ENCODE peak calls at places on chromosomes 16 and 17, in ten cellular contexts. J is body of pancreas, V is uterus, A is kidney, B is GM06990, E is sigmoid colon, U is fibroblast of lung, I is K562, R is neural progenitor cell, T is GM12864. O is an unnamed sample.

GRCh38 chr16:87324411-87325275 is 7.5 kb upstream of the C16orf95 start:
- DNase-seq in J (peak; percentile 39), V (peak; percentile 33), A (peak; percentile 72), B (no peak), E (no peak), U (peak; percentile 28), I (peak; percentile 79), R (peak; percentile 84), T (no peak), O (no peak)

GRCh38 chr16:75105306-75106061 is 11.1 kb downstream of the LDHD start:
- DNase-seq in J (no peak), V (no peak), A (peak; percentile 84), B (no peak), E (peak; percentile 97), U (peak; percentile 83), I (no peak), R (no peak), T (no peak), O (no peak)

GRCh38 chr17:57305918-57306317 is 49.6 kb downstream of the MSI2 start:
- DNase-seq in J (no peak), V (no peak), A (no peak), B (no peak), E (no peak), U (no peak), I (no peak), R (no peak), T (no peak), O (no peak)

GRCh38 chr16:8716592-8716991 is 42.2 kb downstream of the ABAT start:
- DNase-seq in J (no peak), V (no peak), A (no peak), B (no peak), E (no peak), U (peak; percentile 1), I (no peak), R (no peak), T (no peak), O (no peak)

GRCh38 chr17:6558932-6559752 is 2.8 kb upstream of the PITPNM3 start:
- DNase-seq in J (no peak), V (no peak), A (no peak), B (no peak), E (no peak), U (peak; percentile 12), I (no peak), R (no peak), T (no peak), O (no peak)

GRCh38 chr16:73216932-73217331 is 169.0 kb upstream of the ZFHX3 start:
- DNase-seq in J (no peak), V (no peak), A (no peak), B (no peak), E (no peak), U (no peak), I (no peak), R (no peak), T (no peak), O (no peak)

GRCh38 chr16:81901483-81901882 is 109.8 kb downstream of the SDR42E1 start:
- DNase-seq in J (no peak), V (no peak), A (no peak), B (no peak), E (peak; percentile 59), U (peak; percentile 54), I (no peak), R (no peak), T (no peak), O (peak; percentile 34)

GRCh38 chr16:1309888-1310831 is 724 bp downstream of the UBE2I start:
- DNase-seq in J (peak; percentile 45), V (peak; percentile 74), A (no peak), B (peak; percentile 68), E (peak; percentile 89), U (peak; percentile 47), I (peak; percentile 70), R (no peak), T (no peak), O (no peak)

GRCh38 chr16:66588981-66589713 is 9.9 kb downstream of the CMTM2 start:
- DNase-seq in J (no peak), V (no peak), A (no peak), B (peak; percentile 56), E (peak; percentile 71), U (peak; percentile 40), I (peak; percentile 78), R (peak; percentile 50), T (no peak), O (no peak)

GRCh38 chr16:78894872-78895271 is 705.7 kb downstream of the MAF start:
- DNase-seq in J (peak; percentile 14), V (no peak), A (no peak), B (no peak), E (no peak), U (no peak), I (no peak), R (no peak), T (no peak), O (no peak)

GRCh38 chr17:78532922-78533640 is 44.1 kb downstream of the DNAH17 start:
- DNase-seq in J (no peak), V (no peak), A (peak; percentile 39), B (no peak), E (no peak), U (peak; percentile 7), I (no peak), R (no peak), T (no peak), O (no peak)

GRCh38 chr16:720507-720989 is 398 bp upstream of the ANTKMT start:
- DNase-seq in J (no peak), V (peak; percentile 58), A (no peak), B (peak; percentile 76), E (peak; percentile 83), U (peak; percentile 59), I (peak; percentile 62), R (peak; percentile 81), T (no peak), O (no peak)

GRCh38 chr16:89828199-89828869 is at the start of gene SPIRE2:
- DNase-seq in J (peak; percentile 79), V (peak; percentile 70), A (peak; percentile 91), B (peak; percentile 61), E (peak; percentile 80), U (peak; percentile 64), I (peak; percentile 90), R (peak; percentile 96), T (no peak), O (no peak)
- H3K4me3 ChIP-seq in J (peak within 1 kb of the TSS; percentile 45), V (peak within 1 kb of the TSS; percentile 43), A (peak within 1 kb of the TSS; percentile 48), B (no peak within 1 kb of the TSS), E (peak within 1 kb of the TSS; percentile 74), U (peak within 1 kb of the TSS; percentile 61), I (peak within 1 kb of the TSS; percentile 58), R (peak within 1 kb of the TSS; percentile 68), T (no peak within 1 kb of the TSS), O (peak within 1 kb of the TSS; percentile 56)

GRCh38 chr17:39822051-39822450 is 42.1 kb downstream of the IKZF3 start:
- DNase-seq in J (no peak), V (no peak), A (no peak), B (no peak), E (no peak), U (no peak), I (no peak), R (no peak), T (no peak), O (no peak)

GRCh38 chr17:39820541-39820940 is 43.6 kb downstream of the IKZF3 start:
- DNase-seq in J (no peak), V (no peak), A (no peak), B (no peak), E (no peak), U (no peak), I (no peak), R (peak; percentile 73), T (no peak), O (no peak)

GRCh38 chr17:39826334-39826733 is 37.8 kb downstream of the IKZF3 start:
- DNase-seq in J (no peak), V (no peak), A (no peak), B (no peak), E (no peak), U (no peak), I (no peak), R (no peak), T (no peak), O (no peak)

GRCh38 chr17:39820987-39821386 is 43.1 kb downstream of the IKZF3 start:
- DNase-seq in J (no peak), V (no peak), A (no peak), B (no peak), E (no peak), U (no peak), I (no peak), R (no peak), T (no peak), O (no peak)

GRCh38 chr17:39823407-39824054 is 40.6 kb downstream of the IKZF3 start:
- DNase-seq in J (no peak), V (no peak), A (no peak), B (no peak), E (no peak), U (no peak), I (no peak), R (peak; percentile 13), T (no peak), O (no peak)
- TF ChIP-seq CTCF in J (no peak), V (no peak), A (no peak), B (no peak), E (no peak), U (no peak), I (no peak), R (no peak), T (no peak), O (no peak)

DNA sequence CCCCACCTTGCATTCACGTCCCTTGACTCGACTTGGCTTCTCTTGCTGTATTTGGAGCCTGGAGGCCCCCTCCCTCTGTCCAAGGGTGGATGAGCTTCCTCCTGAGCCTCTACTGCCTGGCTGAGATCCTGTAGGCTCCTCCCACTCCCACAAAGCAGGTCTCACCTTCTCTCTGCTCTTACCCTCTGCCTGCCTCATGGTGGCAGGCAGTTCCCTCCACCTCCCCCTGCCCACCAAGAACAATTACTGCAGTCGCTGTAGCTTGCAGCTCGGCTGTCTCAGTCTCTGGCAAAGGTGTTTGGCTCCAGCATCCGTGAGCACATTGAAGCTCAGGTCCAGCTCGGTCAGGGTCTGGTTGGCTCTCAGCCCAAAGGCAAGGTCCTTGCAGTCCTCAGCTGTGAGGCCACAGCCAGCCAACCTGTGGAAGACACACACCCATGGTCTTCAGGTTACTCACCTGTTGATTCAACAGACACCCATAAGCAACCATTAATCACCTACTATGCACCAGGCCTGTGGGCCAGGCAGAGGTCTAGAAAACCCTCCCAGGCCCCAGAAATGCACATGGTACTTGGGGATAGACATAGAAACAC is 42.6 kb downstream of the NLRP1 start:
- DNase-seq in J (no peak), V (no peak), A (no peak), B (no peak), E (no peak), U (no peak), I (no peak), R (peak; percentile 37), T (no peak), O (no peak)
- H3K4me3 ChIP-seq in J (no peak overlapping the region), V (no peak overlapping the region), A (no peak overlapping the region), B (no peak overlapping the region), E (no peak overlapping the region), U (no peak overlapping the region), I (no peak overlapping the region), R (no peak overlapping the region), T (no peak overlapping the region), O (no peak overlapping the region)

DNA sequence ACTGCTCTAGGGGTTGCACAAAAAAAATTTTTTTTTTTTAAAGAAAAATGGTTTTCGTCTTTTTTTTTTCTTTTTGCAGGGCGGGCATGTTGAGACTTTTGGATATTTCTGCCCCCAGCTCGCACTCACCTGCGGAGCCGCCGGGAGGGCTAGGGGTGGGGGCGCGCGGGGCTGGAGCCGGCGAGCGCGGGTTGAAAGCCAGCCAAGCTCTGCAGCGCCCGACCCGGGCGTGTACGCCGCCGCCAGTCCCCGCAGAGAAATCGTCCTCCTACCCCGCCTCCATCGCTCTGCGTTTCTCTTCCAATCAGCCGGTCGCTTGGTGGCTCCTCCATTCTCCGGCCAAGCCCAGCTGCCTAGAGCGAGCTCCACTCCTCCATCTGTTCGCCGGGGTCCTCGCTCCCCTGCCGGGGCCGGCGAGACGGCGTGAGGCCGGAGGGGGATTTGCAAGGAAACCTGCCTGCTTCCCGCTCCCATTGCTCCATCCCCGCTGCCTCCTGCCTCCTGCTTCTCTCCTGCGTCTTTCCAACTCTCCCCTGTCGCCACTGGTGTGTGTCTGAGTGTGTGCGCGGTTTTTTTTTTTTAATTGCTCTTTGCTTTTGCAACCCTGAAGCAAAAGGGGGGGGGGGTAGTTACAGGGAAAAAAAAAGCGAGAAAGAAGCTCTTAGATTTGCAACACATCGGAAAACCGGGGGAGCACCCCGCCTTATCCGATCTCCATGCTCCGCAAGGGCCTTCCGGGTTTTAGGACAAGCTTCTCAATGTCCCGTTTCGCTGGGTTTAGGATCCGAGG is 1.8 kb upstream of the UBTF start:
- DNase-seq in J (peak; percentile 76), V (peak; percentile 71), A (peak; percentile 93), B (peak; percentile 79), E (peak; percentile 90), U (peak; percentile 83), I (peak; percentile 67), R (peak; percentile 92), T (no peak), O (peak; percentile 59)
- TF ChIP-seq CTCF in J (no peak), V (no peak), A (no peak), B (peak; percentile 1), E (no peak), U (no peak), I (no peak), R (no peak), T (no peak), O (no peak)